ENCODE peak calls at places on chromosomes 16 and 17, in five cellular contexts. One of them, this sample, is unnamed.
A peak's percentile ranks its signal among the peaks of the same experiment; 100 is the strongest.

GRCh38 chr16:65895906-65896305 is 470.6 kb upstream of the CDH5 start:
- DNase-seq in thoracic aorta: no peak
- DNase-seq in A549: no peak
- DNase-seq in HCT116: no peak
- DNase-seq in brain microvascular endothelial cell: no peak
- DNase-seq in this sample: no peak

GRCh38 chr16:58138852-58139251 is 9.7 kb upstream of the CFAP20 start:
- DNase-seq in thoracic aorta: no peak
- DNase-seq in A549: no peak
- DNase-seq in HCT116: no peak
- DNase-seq in brain microvascular endothelial cell: no peak
- DNase-seq in this sample: no peak

GRCh38 chr16:69481901-69482341 is 57.5 kb downstream of the CYB5B start:
- DNase-seq in thoracic aorta: peak; percentile 49
- DNase-seq in A549: no peak
- DNase-seq in HCT116: no peak
- DNase-seq in brain microvascular endothelial cell: peak; percentile 29
- DNase-seq in this sample: no peak

GRCh38 chr16:671353-672131 is 3.6 kb downstream of the RHOT2 start:
- DNase-seq in thoracic aorta: no peak
- DNase-seq in A549: no peak
- DNase-seq in HCT116: no peak
- DNase-seq in brain microvascular endothelial cell: no peak
- DNase-seq in this sample: no peak

GRCh38 chr16:23907457-23907902 is 71.7 kb downstream of the PRKCB start:
- DNase-seq in thoracic aorta: no peak
- DNase-seq in A549: no peak
- DNase-seq in HCT116: no peak
- DNase-seq in brain microvascular endothelial cell: no peak
- DNase-seq in this sample: no peak

GRCh38 chr17:20927586-20927985 is 115.2 kb downstream of the USP22 start:
- DNase-seq in thoracic aorta: no peak
- DNase-seq in A549: no peak
- DNase-seq in HCT116: no peak
- DNase-seq in brain microvascular endothelial cell: no peak
- DNase-seq in this sample: no peak

GRCh38 chr16:3182608-3183444 is 5.2 kb upstream of the OR1F1 start:
- DNase-seq in thoracic aorta: no peak
- DNase-seq in A549: peak; percentile 88
- DNase-seq in HCT116: no peak
- DNase-seq in brain microvascular endothelial cell: peak; percentile 68
- DNase-seq in this sample: peak; percentile 74

GRCh38 chr16:19907161-19907992 is 22.7 kb upstream of the GPRC5B start:
- DNase-seq in thoracic aorta: no peak
- DNase-seq in A549: peak; percentile 74
- DNase-seq in HCT116: peak; percentile 62
- DNase-seq in brain microvascular endothelial cell: peak; percentile 68
- DNase-seq in this sample: peak; percentile 83

GRCh38 chr16:79658301-79659001 is 57.9 kb upstream of the MAF start:
- DNase-seq in thoracic aorta: no peak
- DNase-seq in A549: peak; percentile 46
- DNase-seq in HCT116: no peak
- DNase-seq in brain microvascular endothelial cell: peak; percentile 95
- DNase-seq in this sample: no peak

GRCh38 chr17:28748852-28749515 is 5.2 kb downstream of the TRAF4 start:
- DNase-seq in thoracic aorta: no peak
- DNase-seq in A549: peak; percentile 41
- DNase-seq in HCT116: no peak
- DNase-seq in brain microvascular endothelial cell: no peak
- DNase-seq in this sample: no peak

GRCh38 chr17:78963378-78963777 is 16.3 kb downstream of the LGALS3BP start:
- DNase-seq in thoracic aorta: no peak
- DNase-seq in A549: no peak
- DNase-seq in HCT116: no peak
- DNase-seq in brain microvascular endothelial cell: no peak
- DNase-seq in this sample: no peak

GRCh38 chr17:78966123-78966813 is 13.5 kb downstream of the LGALS3BP start:
- DNase-seq in thoracic aorta: no peak
- DNase-seq in A549: no peak
- DNase-seq in HCT116: no peak
- DNase-seq in brain microvascular endothelial cell: no peak
- DNase-seq in this sample: no peak

GRCh38 chr17:78966906-78967600 is 12.7 kb downstream of the LGALS3BP start:
- DNase-seq in thoracic aorta: no peak
- DNase-seq in A549: no peak
- DNase-seq in HCT116: no peak
- DNase-seq in brain microvascular endothelial cell: no peak
- DNase-seq in this sample: no peak

GRCh38 chr17:78967782-78968362 is 11.9 kb downstream of the LGALS3BP start:
- DNase-seq in thoracic aorta: no peak
- DNase-seq in A549: no peak
- DNase-seq in HCT116: no peak
- DNase-seq in brain microvascular endothelial cell: no peak
- DNase-seq in this sample: no peak

DNA sequence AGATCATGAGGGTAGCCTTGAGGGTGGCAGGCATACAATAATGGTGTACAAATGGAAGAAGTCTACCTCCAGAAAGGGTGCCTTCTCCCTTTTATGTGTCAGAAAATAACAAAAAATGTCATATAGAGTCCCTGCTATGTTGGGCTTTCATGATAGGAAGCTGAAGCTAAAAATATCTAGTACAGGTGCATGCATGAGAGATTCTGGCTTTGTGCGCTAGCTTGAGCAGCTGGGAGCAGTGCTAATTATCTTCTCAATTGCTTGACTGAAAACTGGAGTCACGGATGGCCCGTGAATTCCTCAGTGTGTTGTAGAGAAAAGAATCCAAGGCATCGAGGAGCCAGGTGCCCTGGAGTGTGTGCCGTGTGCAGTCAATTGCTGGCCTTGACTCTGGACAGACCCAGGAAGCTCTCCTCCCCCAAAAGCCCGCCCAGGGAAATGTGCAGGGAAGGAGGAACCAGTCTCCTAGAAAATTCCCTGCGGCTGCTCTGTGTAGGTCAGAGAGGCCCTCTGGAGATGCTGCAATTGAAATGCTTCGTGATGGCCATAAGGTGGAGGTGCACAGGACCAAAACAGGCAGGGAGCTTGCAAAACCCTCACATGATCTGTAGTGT is 14.2 kb downstream of the LGALS3BP start:
- DNase-seq in thoracic aorta: no peak
- DNase-seq in A549: no peak
- DNase-seq in HCT116: no peak
- DNase-seq in brain microvascular endothelial cell: no peak
- DNase-seq in this sample: no peak
- TF ChIP-seq CTCF in thoracic aorta: no peak
- TF ChIP-seq CTCF in A549: no peak
- TF ChIP-seq CTCF in HCT116: no peak
- TF ChIP-seq CTCF in brain microvascular endothelial cell: no peak
- TF ChIP-seq CTCF in this sample: no peak

GRCh38 chr16:9092282-9092962 is 978 bp downstream of the HAPSTR1 start:
- DNase-seq in thoracic aorta: no peak
- DNase-seq in A549: peak; percentile 18
- DNase-seq in HCT116: no peak
- DNase-seq in brain microvascular endothelial cell: no peak
- DNase-seq in this sample: peak; percentile 55
- TF ChIP-seq CTCF in thoracic aorta: no peak
- TF ChIP-seq CTCF in A549: peak; percentile 22
- TF ChIP-seq CTCF in HCT116: no peak
- TF ChIP-seq CTCF in brain microvascular endothelial cell: no peak
- TF ChIP-seq CTCF in this sample: no peak

DNA sequence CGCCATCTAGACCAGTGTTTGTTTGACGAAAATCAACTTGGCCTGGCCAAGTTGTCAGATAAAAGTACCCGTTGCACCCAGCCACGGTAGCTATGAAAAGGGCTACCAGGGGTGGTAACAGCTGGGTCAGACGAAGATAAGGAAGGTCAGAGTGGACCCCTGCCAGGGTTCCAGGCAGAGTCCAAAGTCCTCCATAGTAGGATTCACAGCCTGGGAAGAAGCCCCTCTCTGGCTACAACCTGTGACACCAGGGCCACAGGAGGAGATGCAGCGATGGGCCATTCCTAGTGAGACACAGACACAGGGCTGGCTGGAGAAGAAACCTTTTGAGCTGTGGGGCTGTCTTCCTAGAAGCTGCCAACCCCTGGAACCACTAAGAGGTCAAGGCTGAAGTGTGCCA is 39.3 kb downstream of the MEAK7 start:
- DNase-seq in thoracic aorta: no peak
- DNase-seq in A549: no peak
- DNase-seq in HCT116: no peak
- DNase-seq in brain microvascular endothelial cell: no peak
- DNase-seq in this sample: no peak
- TF ChIP-seq CTCF in thoracic aorta: no peak
- TF ChIP-seq CTCF in A549: no peak
- TF ChIP-seq CTCF in HCT116: no peak
- TF ChIP-seq CTCF in brain microvascular endothelial cell: no peak
- TF ChIP-seq CTCF in this sample: no peak

DNA sequence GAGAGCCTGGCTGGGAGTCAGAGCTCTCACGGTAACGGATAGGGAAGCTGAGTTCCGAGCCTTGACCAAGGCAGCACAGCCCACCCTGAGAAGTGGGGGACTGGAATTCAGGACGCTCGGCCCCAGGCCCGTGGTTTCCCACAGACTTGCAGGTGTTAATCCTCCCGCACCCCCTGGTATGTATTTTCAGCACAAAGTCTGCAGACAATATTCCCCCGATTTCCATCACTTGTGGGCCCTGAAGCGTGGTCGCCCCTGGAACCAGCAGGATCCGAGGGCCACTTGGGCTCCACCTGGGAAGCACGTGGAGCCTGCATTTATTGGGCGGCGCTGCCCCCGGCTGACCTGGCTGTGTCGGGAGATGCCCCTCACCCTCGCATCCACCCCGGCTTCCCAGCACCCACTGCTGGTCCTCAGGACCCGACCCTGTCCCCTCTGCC is 60.2 kb downstream of the WSB1 start:
- DNase-seq in thoracic aorta: no peak
- DNase-seq in A549: no peak
- DNase-seq in HCT116: no peak
- DNase-seq in brain microvascular endothelial cell: no peak
- DNase-seq in this sample: no peak
- TF ChIP-seq CTCF in thoracic aorta: peak; percentile 45
- TF ChIP-seq CTCF in A549: no peak
- TF ChIP-seq CTCF in HCT116: no peak
- TF ChIP-seq CTCF in brain microvascular endothelial cell: no peak
- TF ChIP-seq CTCF in this sample: peak; percentile 18